ENCODE peak calls at places on chromosomes 5 and 9, in eight cellular contexts. T is activated CD4-positive, alpha-beta T cell treated with anti-CD3 and anti-CD28 coated beads, Interleukin-2, amount 50 U/mL, for 4 hours; S is aorta; N is HEK293T; H is endothelial cell; O is substantia nigra; F is IMR-90; B is nucleus accumbens. P is an unnamed sample.

GRCh38 chr9:114141553-114142548 is 13.5 kb upstream of the COL27A1 start:
- DNase-seq in H (no peak), S (no peak), N (no peak), F (peak; percentile 41), B (no peak), O (no peak), T (no peak), P (no peak)

GRCh38 chr9:91562412-91562811 is 138.8 kb upstream of the NFIL3 start:
- DNase-seq in B (no peak), H (no peak), F (peak; percentile 45), S (no peak), T (no peak), O (no peak), N (no peak), P (no peak)

GRCh38 chr9:79189511-79189924 is 382.2 kb upstream of the TLE4 start:
- DNase-seq in T (no peak), N (no peak), F (peak; percentile 96), H (no peak), B (no peak), S (no peak), O (no peak), P (no peak)

GRCh38 chr9:12812710-12813109 is 37.9 kb downstream of the LURAP1L start:
- DNase-seq in F (no peak), O (no peak), B (no peak), T (no peak), S (no peak), N (no peak), H (no peak), P (no peak)

GRCh38 chr5:142465476-142465875 is 140.7 kb upstream of the SPRY4 start:
- DNase-seq in H (no peak), T (no peak), O (no peak), F (no peak), N (no peak), S (no peak), B (no peak), P (no peak)

GRCh38 chr9:118577121-118577520 is 792.1 kb downstream of the BRINP1 start:
- DNase-seq in O (no peak), T (no peak), H (no peak), F (no peak), N (no peak), S (no peak), B (no peak), P (no peak)

GRCh38 chr9:115757461-115757860 is 396.1 kb upstream of the PAPPA start:
- DNase-seq in S (no peak), O (no peak), F (no peak), T (no peak), H (no peak), N (no peak), B (no peak), P (no peak)

GRCh38 chr9:75200892-75201470 is 112.7 kb downstream of the OSTF1 start:
- DNase-seq in N (peak; percentile 21), B (no peak), O (no peak), S (no peak), H (no peak), F (peak; percentile 49), T (no peak), P (no peak)

GRCh38 chr5:109695005-109695926 is 5.5 kb downstream of the MAN2A1 start:
- DNase-seq in B (no peak), T (no peak), N (no peak), S (no peak), H (no peak), F (no peak), O (no peak), P (no peak)

GRCh38 chr9:85368781-85369180 is 373.0 kb downstream of the AGTPBP1 start:
- DNase-seq in T (no peak), N (no peak), S (no peak), O (no peak), B (no peak), H (no peak), F (no peak), P (no peak)

GRCh38 chr5:127935398-127935797 is 148.2 kb upstream of the SLC12A2 start:
- DNase-seq in O (no peak), N (no peak), B (no peak), H (no peak), S (no peak), F (no peak), T (no peak), P (no peak)

GRCh38 chr9:83242066-83242465 is 179.1 kb upstream of the RASEF start:
- DNase-seq in O (no peak), T (no peak), B (no peak), F (no peak), H (no peak), S (no peak), N (no peak), P (no peak)

GRCh38 chr5:105754056-105754455 is 1916.7 kb downstream of the EFNA5 start:
- DNase-seq in F (peak; percentile 12), N (no peak), T (no peak), O (no peak), S (no peak), B (no peak), H (no peak), P (no peak)

GRCh38 chr9:469672-470040 is 255.0 kb downstream of the DOCK8 start:
- DNase-seq in N (no peak), S (peak; percentile 47), B (no peak), O (no peak), H (no peak), T (no peak), F (no peak), P (no peak)

GRCh38 chr5:135930949-135931295 is 23.9 kb downstream of the LECT2 start:
- DNase-seq in O (no peak), H (peak; percentile 18), S (no peak), N (no peak), F (no peak), T (no peak), B (no peak), P (no peak)

GRCh38 chr9:102113191-102113590 is 374.7 kb upstream of the GRIN3A start:
- DNase-seq in H (no peak), T (no peak), S (no peak), B (no peak), O (no peak), F (no peak), N (no peak), P (no peak)

GRCh38 chr5:65874241-65874640 is 52.1 kb upstream of the ERBIN start:
- DNase-seq in S (no peak), F (peak; percentile 72), N (no peak), T (no peak), H (no peak), O (no peak), B (no peak), P (no peak)

GRCh38 chr9:133155156-133155555 is 8.6 kb downstream of the GBGT1 start:
- DNase-seq in N (no peak), B (no peak), T (no peak), F (no peak), H (no peak), O (no peak), S (peak; percentile 23), P (no peak)

GRCh38 chr5:144598451-144599068 is 427.9 kb downstream of the KCTD16 start:
- DNase-seq in O (no peak), H (no peak), S (no peak), F (no peak), N (no peak), B (no peak), T (no peak), P (peak; percentile 17)

GRCh38 chr5:107381189-107381856 is 289.4 kb downstream of the EFNA5 start:
- DNase-seq in H (no peak), T (no peak), S (no peak), F (peak; percentile 75), O (no peak), N (no peak), B (no peak), P (no peak)

GRCh38 chr5:2205185-2205585 is 322.5 kb upstream of the IRX4 start:
- DNase-seq in O (no peak), S (no peak), F (no peak), N (no peak), T (no peak), H (no peak), B (no peak), P (no peak)

GRCh38 chr5:100889896-100890295 is 13.2 kb downstream of the ST8SIA4 start:
- DNase-seq in F (no peak), S (no peak), T (no peak), B (no peak), H (no peak), N (no peak), O (no peak), P (no peak)

GRCh38 chr9:90099262-90099982 is 494.6 kb downstream of the GADD45G start:
- DNase-seq in F (peak; percentile 13), S (no peak), T (no peak), N (no peak), O (peak; percentile 14), B (no peak), H (no peak), P (no peak)

GRCh38 chr5:68368686-68369359 is 153.3 kb downstream of the PIK3R1 start:
- DNase-seq in N (no peak), F (peak; percentile 16), T (peak; percentile 2), H (no peak), O (no peak), B (no peak), S (no peak), P (no peak)

GRCh38 chr5:69042915-69043795 is 50.7 kb upstream of the SLC30A5 start:
- DNase-seq in S (peak; percentile 70), B (peak; percentile 67), T (peak; percentile 66), N (peak; percentile 75), O (peak; percentile 84), F (peak; percentile 93), H (peak; percentile 79), P (peak; percentile 29)

GRCh38 chr5:137071526-137071925 is 427.6 kb downstream of the SPOCK1 start:
- DNase-seq in F (no peak), O (no peak), N (no peak), B (no peak), H (no peak), S (no peak), T (no peak), P (no peak)

GRCh38 chr5:173237821-173238220 is 2.8 kb upstream of the NKX2-5 start:
- DNase-seq in H (no peak), F (no peak), N (no peak), B (no peak), S (no peak), O (no peak), T (no peak), P (no peak)

GRCh38 chr5:77087484-77088291 is 603 bp upstream of the ZBED3 start:
- DNase-seq in S (peak; percentile 65), T (no peak), F (peak; percentile 5), H (no peak), N (no peak), B (no peak), O (peak; percentile 67), P (peak; percentile 33)

GRCh38 chr5:54876561-54876960 is 108.8 kb downstream of the ESM1 start:
- DNase-seq in H (no peak), N (no peak), T (no peak), S (no peak), O (no peak), F (no peak), B (no peak), P (no peak)

GRCh38 chr9:136398286-136398685 is 1.7 kb downstream of the SNAPC4 start:
- DNase-seq in F (no peak), S (no peak), B (no peak), T (no peak), O (no peak), H (no peak), N (no peak), P (no peak)

GRCh38 chr9:72473474-72474241 is 47.8 kb upstream of the TMC1 start:
- DNase-seq in S (no peak), N (no peak), H (no peak), F (peak; percentile 91), O (no peak), B (no peak), T (no peak), P (no peak)

GRCh38 chr5:118258223-118258622 is 730.1 kb downstream of the DTWD2 start:
- DNase-seq in F (no peak), B (no peak), T (no peak), H (no peak), N (no peak), S (no peak), O (no peak), P (no peak)

GRCh38 chr5:176812269-176813259 is 2.2 kb downstream of the UNC5A start:
- DNase-seq in O (no peak), N (peak; percentile 71), S (no peak), B (no peak), H (peak; percentile 84), F (no peak), T (no peak), P (no peak)